ENCODE peak calls at places on chromosomes 13 and 19, in six cellular contexts. T is left lung, H is fibroblast of mammary gland, O is AG04450, Q is GM20000, V is neural progenitor cell. L is an unnamed sample.

GRCh38 chr13:114142640-114143490 is 10.4 kb upstream of the RASA3 start:
- DNase-seq in T (peak), H (no peak), O (no peak), Q (no peak), V (no peak), L (no peak)

GRCh38 chr13:111187879-111188643 is 73.0 kb downstream of the ARHGEF7 start:
- DNase-seq in T (no peak), H (peak), O (peak), Q (no peak), V (no peak), L (peak)

GRCh38 chr19:49513746-49514118 is 1.3 kb downstream of the FCGRT start:
- DNase-seq in T (no peak), H (no peak), O (no peak), Q (no peak), V (no peak), L (no peak)

GRCh38 chr19:17757125-17757524 is 5.8 kb downstream of the FCHO1 start:
- DNase-seq in T (no peak), H (peak), O (no peak), Q (no peak), V (no peak), L (peak)

GRCh38 chr13:95724252-95724651 is 47.3 kb downstream of the DNAJC3 start:
- DNase-seq in T (no peak), H (no peak), O (no peak), Q (no peak), V (no peak), L (peak)

GRCh38 chr19:50026550-50026906 is 723 bp downstream of the ZNF473 start:
- DNase-seq in T (no peak), H (no peak), O (no peak), Q (no peak), V (no peak), L (no peak)

GRCh38 chr13:91162180-91162579 is 185.3 kb upstream of the MIR17HG start:
- DNase-seq in T (no peak), H (no peak), O (no peak), Q (no peak), V (peak), L (no peak)

GRCh38 chr19:8512115-8512967 is 1.6 kb downstream of the ZNF414 start:
- DNase-seq in T (no peak), H (peak), O (no peak), Q (no peak), V (peak), L (peak)

GRCh38 chr13:32941368-32941767 is 74.9 kb upstream of the KL start:
- DNase-seq in T (no peak), H (no peak), O (no peak), Q (no peak), V (no peak), L (no peak)

GRCh38 chr13:60627071-60627686 is 230.2 kb downstream of the TDRD3 start:
- DNase-seq in T (no peak), H (peak), O (no peak), Q (peak), V (peak), L (peak)

GRCh38 chr13:23715762-23716235 is 145.6 kb downstream of the TNFRSF19 start:
- DNase-seq in T (no peak), H (no peak), O (no peak), Q (peak), V (no peak), L (peak)

GRCh38 chr19:31783592-31783991 is 434.4 kb upstream of the TSHZ3 start:
- DNase-seq in T (no peak), H (no peak), O (no peak), Q (no peak), V (peak), L (no peak)

GRCh38 chr13:80469841-80470378 is 129.0 kb upstream of the SPRY2 start:
- DNase-seq in T (peak), H (peak), O (no peak), Q (no peak), V (no peak), L (peak)

GRCh38 chr19:27774827-27775226 is 1438.1 kb downstream of the UQCRFS1 start:
- DNase-seq in T (no peak), H (peak), O (no peak), Q (no peak), V (no peak), L (no peak)

GRCh38 chr13:50085063-50085462 is 69.8 kb downstream of the KCNRG start:
- DNase-seq in T (no peak), H (peak), O (no peak), Q (no peak), V (peak), L (peak)

GRCh38 chr13:109833940-109834339 is 47.6 kb upstream of the IRS2 start:
- DNase-seq in T (no peak), H (no peak), O (no peak), Q (no peak), V (no peak), L (no peak)

GRCh38 chr19:55460670-55461258 is 678 bp downstream of the ISOC2 start:
- DNase-seq in T (peak), H (peak), O (peak), Q (peak), V (peak), L (peak)

GRCh38 chr19:38057954-38058690 is 151.1 kb downstream of the SIPA1L3 start:
- DNase-seq in T (peak), H (no peak), O (no peak), Q (no peak), V (no peak), L (no peak)

GRCh38 chr19:8576273-8576993 is 809 bp downstream of the MYO1F start:
- DNase-seq in T (peak), H (no peak), O (no peak), Q (no peak), V (no peak), L (no peak)

GRCh38 chr19:27851543-27852060 is 1361.3 kb downstream of the UQCRFS1 start:
- DNase-seq in T (no peak), H (no peak), O (no peak), Q (no peak), V (no peak), L (no peak)

GRCh38 chr19:8209111-8209964 is at the start of gene CERS4:
- DNase-seq in T (peak), H (no peak), O (no peak), Q (peak), V (peak), L (no peak)

GRCh38 chr13:23760000-23760399 is 129.2 kb downstream of the MIPEP start:
- DNase-seq in T (no peak), H (no peak), O (no peak), Q (no peak), V (no peak), L (no peak)

GRCh38 chr19:18763674-18764590 is 27.2 kb downstream of the COMP start:
- DNase-seq in T (no peak), H (peak), O (no peak), Q (no peak), V (no peak), L (peak)

GRCh38 chr13:66210677-66211076 is 1019.5 kb downstream of the PCDH9 start:
- DNase-seq in T (no peak), H (peak), O (peak), Q (no peak), V (no peak), L (peak)

GRCh38 chr13:53142301-53142700 is 113.7 kb downstream of the OLFM4 start:
- DNase-seq in T (no peak), H (no peak), O (no peak), Q (no peak), V (no peak), L (no peak)

GRCh38 chr19:11927227-11927626 is 2.3 kb downstream of the ZNF700 start:
- DNase-seq in T (no peak), H (no peak), O (no peak), Q (no peak), V (no peak), L (no peak)

GRCh38 chr13:56510836-56511235 is 629.9 kb upstream of the PRR20A start:
- DNase-seq in T (no peak), H (no peak), O (no peak), Q (no peak), V (no peak), L (no peak)

GRCh38 chr13:79466852-79467251 is 14.1 kb upstream of the NDFIP2 start:
- DNase-seq in T (no peak), H (no peak), O (no peak), Q (no peak), V (no peak), L (no peak)

GRCh38 chr19:2111886-2112285 is 15.2 kb downstream of the IZUMO4 start:
- DNase-seq in T (no peak), H (no peak), O (no peak), Q (no peak), V (no peak), L (no peak)

GRCh38 chr19:35661995-35662340 is 4.3 kb upstream of the UPK1A start:
- DNase-seq in T (no peak), H (no peak), O (no peak), Q (no peak), V (no peak), L (no peak)

GRCh38 chr19:30755581-30755980 is 383.4 kb downstream of the ZNF536 start:
- DNase-seq in T (no peak), H (no peak), O (no peak), Q (no peak), V (no peak), L (no peak)

GRCh38 chr19:4830768-4831265 is 695 bp downstream of the TICAM1 start:
- DNase-seq in T (no peak), H (no peak), O (no peak), Q (no peak), V (no peak), L (peak)
- TF ChIP-seq CTCF in T (no peak), H (no peak), O (no peak), Q (no peak), V (no peak), L (no peak)

DNA sequence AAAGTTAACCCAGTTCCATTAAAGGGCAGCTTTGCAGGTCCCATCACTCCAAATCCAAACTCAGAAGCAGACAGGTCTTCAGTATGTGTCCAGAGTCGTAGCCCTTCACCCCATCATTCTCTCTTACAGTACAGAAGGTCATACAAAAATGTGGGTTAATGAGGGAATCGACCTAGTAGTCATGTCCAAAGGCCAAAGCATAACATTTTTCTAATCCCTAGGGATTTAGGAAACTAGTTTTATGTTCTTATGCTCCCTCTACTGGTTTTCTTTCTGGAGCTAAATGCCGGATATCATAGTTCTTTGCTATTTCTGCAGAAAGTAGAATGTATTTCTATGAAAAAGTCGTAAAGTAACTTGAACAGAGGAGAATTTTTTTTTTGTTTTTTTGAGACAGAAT is 72.2 kb downstream of the DHRS12 start:
- DNase-seq in T (no peak), H (peak), O (no peak), Q (no peak), V (no peak), L (peak)
- TF ChIP-seq CTCF in T (peak), H (peak), O (peak), Q (no peak), V (no peak), L (no peak)

GRCh38 chr13:36728006-36728405 is 54.2 kb downstream of the SERTM1 start:
- DNase-seq in T (no peak), H (no peak), O (no peak), Q (no peak), V (no peak), L (no peak)

GRCh38 chr13:36718686-36719085 is 44.9 kb downstream of the SERTM1 start:
- DNase-seq in T (no peak), H (peak), O (no peak), Q (no peak), V (no peak), L (peak)

GRCh38 chr13:36718146-36718545 is 44.3 kb downstream of the SERTM1 start:
- DNase-seq in T (no peak), H (peak), O (no peak), Q (no peak), V (no peak), L (no peak)

GRCh38 chr13:36725936-36726335 is 52.1 kb downstream of the SERTM1 start:
- DNase-seq in T (no peak), H (no peak), O (no peak), Q (no peak), V (no peak), L (no peak)

GRCh38 chr13:36724141-36724540 is 50.3 kb downstream of the SERTM1 start:
- DNase-seq in T (no peak), H (no peak), O (no peak), Q (no peak), V (no peak), L (no peak)
- TF ChIP-seq CTCF in T (no peak), H (no peak), O (no peak), Q (no peak), V (no peak), L (no peak)

GRCh38 chr19:34253711-34254551 is 423 bp upstream of the GARRE1 start:
- DNase-seq in T (peak), H (peak), O (no peak), Q (no peak), V (peak), L (peak)
- TF ChIP-seq CTCF in T (no peak), H (no peak), O (no peak), Q (no peak), V (peak), L (no peak)

GRCh38 chr13:106033634-106034033 is 501.8 kb downstream of the EFNB2 start:
- DNase-seq in T (no peak), H (peak), O (peak), Q (no peak), V (no peak), L (peak)
- TF ChIP-seq CTCF in T (no peak), H (peak), O (peak), Q (no peak), V (peak), L (no peak)

L was measured in MCF 10A.